ENCODE peak calls at places on chromosomes 2 and 18, in four cellular contexts. E, O, J and T are unnamed samples.

GRCh38 chr2:239464166-239465016 is 63.6 kb upstream of the HDAC4 start:
- DNase-seq in J (no peak), O (no peak), E (no peak), T (no peak)

GRCh38 chr2:240572141-240573031 is 4.1 kb downstream of the RNPEPL1 start:
- DNase-seq in O (no peak), J (no peak), E (no peak), T (peak; percentile 8)

GRCh38 chr2:34524115-34524514 is 925.0 kb upstream of the FAM98A start:
- DNase-seq in J (no peak), E (no peak), O (no peak), T (no peak)

GRCh38 chr2:118387509-118387908 is 299.2 kb downstream of the INSIG2 start:
- DNase-seq in J (no peak), O (peak; percentile 84), E (peak; percentile 64), T (no peak)

GRCh38 chr2:26569216-26570082 is 71.7 kb downstream of the CIB4 start:
- DNase-seq in O (no peak), J (no peak), E (no peak), T (no peak)

GRCh38 chr2:17479875-17480274 is 38.4 kb downstream of the RAD51AP2 start:
- DNase-seq in O (peak; percentile 30), J (no peak), E (peak; percentile 73), T (no peak)

GRCh38 chr2:42216712-42217111 is 47.6 kb downstream of the EML4 start:
- DNase-seq in J (no peak), E (peak; percentile 91), O (no peak), T (no peak)

GRCh38 chr2:168033966-168034365 is 213.4 kb downstream of the STK39 start:
- DNase-seq in E (no peak), J (no peak), O (no peak), T (no peak)

GRCh38 chr2:45993476-45993991 is 303.7 kb upstream of the EPAS1 start:
- DNase-seq in O (peak; percentile 86), J (peak; percentile 52), E (peak; percentile 92), T (peak; percentile 73)

GRCh38 chr2:28423856-28424605 is 31.4 kb downstream of the FOSL2 start:
- DNase-seq in J (no peak), O (no peak), E (no peak), T (no peak)

GRCh38 chr2:137437386-137437785 is 526.9 kb upstream of the HNMT start:
- DNase-seq in J (no peak), O (no peak), E (no peak), T (no peak)

GRCh38 chr2:26008851-26009566 is 24.9 kb upstream of the RAB10 start:
- DNase-seq in O (peak; percentile 95), E (peak; percentile 90), J (no peak), T (no peak)

GRCh38 chr18:25896956-25897355 is 193.5 kb downstream of the SS18 start:
- DNase-seq in E (no peak), J (no peak), O (no peak), T (no peak)

GRCh38 chr18:74994502-74995403 is 214.2 kb downstream of the PTGR3 start:
- DNase-seq in J (no peak), O (no peak), E (peak; percentile 14), T (no peak)

GRCh38 chr18:12911025-12911927 is 27.2 kb upstream of the PTPN2 start:
- DNase-seq in O (no peak), E (peak; percentile 6), J (peak; percentile 19), T (no peak)

GRCh38 chr2:127278959-127279358 is 15.0 kb downstream of the ERCC3 start:
- DNase-seq in J (no peak), O (no peak), E (no peak), T (no peak)

GRCh38 chr18:51082571-51083264 is 52.7 kb downstream of the SMAD4 start:
- DNase-seq in E (no peak), J (no peak), O (no peak), T (no peak)

GRCh38 chr2:202377308-202377736 is 1.2 kb downstream of the BMPR2 start:
- DNase-seq in J (peak; percentile 33), O (peak; percentile 43), E (no peak), T (peak; percentile 54)

GRCh38 chr2:2887772-2888387 is 489.7 kb downstream of the EIPR1 start:
- DNase-seq in E (no peak), O (no peak), J (no peak), T (no peak)

GRCh38 chr2:240596080-240596460 is 9.5 kb downstream of the CAPN10 start:
- DNase-seq in J (peak; percentile 13), O (no peak), E (no peak), T (peak; percentile 4)

GRCh38 chr2:12776457-12777049 is 59.8 kb downstream of the TRIB2 start:
- DNase-seq in O (no peak), E (no peak), J (no peak), T (no peak)

GRCh38 chr2:65275141-65275540 is 47.5 kb downstream of the ACTR2 start:
- DNase-seq in J (no peak), O (no peak), E (no peak), T (no peak)

GRCh38 chr2:85680707-85681353 is 12.8 kb upstream of the SFTPB start:
- DNase-seq in J (no peak), E (no peak), O (peak; percentile 17), T (peak; percentile 31)

GRCh38 chr2:240996834-240997140 is 1.6 kb upstream of the SNED1 start:
- DNase-seq in E (no peak), O (no peak), J (no peak), T (no peak)

GRCh38 chr2:119453972-119454593 is 22.4 kb downstream of the TMEM37 start:
- DNase-seq in J (no peak), O (no peak), E (no peak), T (no peak)

GRCh38 chr2:19496646-19497045 is 138.2 kb upstream of the OSR1 start:
- DNase-seq in E (no peak), J (no peak), O (peak; percentile 83), T (no peak)

GRCh38 chr2:105243961-105244360 is 2.4 kb downstream of the GPR45 start:
- DNase-seq in O (no peak), E (no peak), J (no peak), T (peak; percentile 38)

GRCh38 chr18:12236141-12236540 is 18.0 kb upstream of the CIDEA start:
- DNase-seq in O (no peak), E (no peak), J (no peak), T (no peak)

GRCh38 chr18:8699948-8700347 is 5.4 kb upstream of the MTCL1 start:
- DNase-seq in J (no peak), O (no peak), E (no peak), T (no peak)

GRCh38 chr18:5508821-5509220 is 35.0 kb downstream of the EPB41L3 start:
- DNase-seq in E (no peak), O (no peak), J (no peak), T (no peak)

GRCh38 chr2:106963156-106963555 is 77.2 kb upstream of the ST6GAL2 start:
- DNase-seq in J (no peak), E (no peak), O (no peak), T (no peak)

GRCh38 chr2:106960633-106961205 is 74.8 kb upstream of the ST6GAL2 start:
- DNase-seq in J (no peak), E (no peak), O (no peak), T (peak; percentile 4)

GRCh38 chr2:106956879-106957278 is 70.9 kb upstream of the ST6GAL2 start:
- DNase-seq in J (no peak), O (peak; percentile 21), E (peak; percentile 82), T (peak; percentile 61)

GRCh38 chr2:106961328-106961727 is 75.4 kb upstream of the ST6GAL2 start:
- DNase-seq in J (no peak), E (no peak), O (no peak), T (no peak)

GRCh38 chr2:106959975-106960632 is 74.1 kb upstream of the ST6GAL2 start:
- DNase-seq in J (no peak), O (no peak), E (no peak), T (no peak)
- TF ChIP-seq CTCF in J (no peak), O (no peak), E (no peak), T (no peak)

DNA sequence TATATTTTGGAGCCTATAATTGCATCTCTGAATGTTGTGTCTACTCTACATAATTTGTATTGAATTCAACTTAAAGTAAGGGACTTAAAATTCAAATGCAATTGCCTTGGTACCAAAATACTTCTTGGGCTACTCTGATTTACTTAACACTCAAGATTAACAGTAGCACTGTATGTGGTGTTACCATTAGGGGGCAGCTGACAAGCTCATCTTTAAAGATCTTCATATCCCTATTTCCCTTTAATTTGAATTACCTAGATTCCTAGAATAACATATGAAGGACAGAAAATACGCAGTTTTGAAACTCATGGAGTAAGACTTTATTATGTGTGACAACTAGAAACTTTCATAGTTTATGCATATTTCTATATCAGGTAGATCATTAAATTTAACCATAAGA is 37.4 kb upstream of the FAP start:
- DNase-seq in O (no peak), J (no peak), E (no peak), T (no peak)
- H3K36me3 ChIP-seq in O (no peaks in the 10 kb centered on the region), J (no peaks in the 10 kb centered on the region), E (no peaks in the 10 kb centered on the region), T (no peaks in the 10 kb centered on the region)

DNA sequence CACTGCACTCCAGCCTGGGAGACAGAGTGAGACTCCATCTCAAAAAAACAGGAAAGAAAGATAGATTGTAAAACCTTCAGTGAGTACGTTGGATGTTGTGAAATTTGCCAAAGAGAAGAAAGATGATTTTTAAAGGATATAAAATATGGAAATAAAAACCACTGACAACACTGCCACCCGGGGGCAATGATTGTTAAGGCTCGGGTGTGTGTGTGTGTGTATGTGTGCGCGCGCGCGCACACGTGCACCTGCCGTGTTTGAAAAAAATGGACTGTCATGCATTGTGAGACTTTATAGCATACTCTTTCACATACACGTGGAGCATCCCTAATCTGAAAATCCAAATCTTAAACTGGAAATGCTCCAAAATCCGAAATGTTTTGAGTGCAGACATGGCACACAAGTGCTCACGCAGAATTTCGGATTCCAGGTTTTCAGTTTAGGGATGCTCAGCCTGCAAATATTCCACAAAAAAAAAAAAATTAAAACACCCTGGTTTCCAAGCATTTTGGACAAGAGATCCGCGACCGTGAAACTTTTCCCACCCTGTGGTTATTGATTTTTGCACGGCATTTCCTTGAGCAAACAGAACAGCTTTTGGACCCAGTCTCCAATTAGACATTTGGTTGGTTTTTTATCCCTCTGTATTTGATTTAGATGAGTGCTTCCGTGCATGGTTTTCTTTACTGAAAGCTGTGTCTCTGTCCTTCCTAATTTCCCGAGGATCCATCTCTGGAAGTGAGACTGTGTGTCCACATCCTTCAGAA is 269.2 kb downstream of the AGAP1 start:
- DNase-seq in E (no peak), O (no peak), J (no peak), T (no peak)
- TF ChIP-seq CTCF in E (no peak), O (peak; percentile 48), J (no peak), T (no peak)

GRCh38 chr18:62571648-62572047 is 48.8 kb downstream of the ZCCHC2 start:
- DNase-seq in O (no peak), E (no peak), J (no peak), T (no peak)
- H3K36me3 ChIP-seq in O (peaks cover 45% of the 10 kb centered on the region), E (peaks cover 9% of the 10 kb centered on the region), J (no peaks in the 10 kb centered on the region), T (no peaks in the 10 kb centered on the region)

GRCh38 chr2:14942991-14943390 is 310.5 kb downstream of the LRATD1 start:
- DNase-seq in J (no peak), O (no peak), E (no peak), T (no peak)

GRCh38 chr2:14941151-14941631 is 308.7 kb downstream of the LRATD1 start:
- DNase-seq in O (no peak), E (peak; percentile 35), J (no peak), T (no peak)

GRCh38 chr2:14944562-14945346 is 312.2 kb downstream of the LRATD1 start:
- DNase-seq in E (peak; percentile 23), J (no peak), O (peak; percentile 64), T (peak; percentile 65)
- TF ChIP-seq CTCF in E (peak; percentile 22), J (no peak), O (peak; percentile 86), T (peak; percentile 85)

GRCh38 chr2:135844285-135844985 is 7.5 kb upstream of the LCT start:
- DNase-seq in O (peak; percentile 46), J (no peak), E (no peak), T (no peak)
- H3K36me3 ChIP-seq in O (peaks cover 41% of the 10 kb centered on the region), J (no peaks in the 10 kb centered on the region), E (peaks cover 1% of the 10 kb centered on the region), T (peaks cover 22% of the 10 kb centered on the region)